ENCODE peak calls at places on chromosomes 12 and 14, in six cellular contexts. D is HepG2, Y is colonic mucosa, W is HFF-Myc, O is neural progenitor cell, H is pancreas. L is an unnamed sample.

GRCh38 chr14:102525213-102526143 is 15.9 kb upstream of the ANKRD9 start:
- DNase-seq in D (peak), Y (peak), W (no peak), O (no peak), H (no peak), L (peak)

GRCh38 chr14:99344051-99344450 is 72.1 kb upstream of the BCL11B start:
- DNase-seq in D (no peak), Y (no peak), W (no peak), O (no peak), H (no peak), L (no peak)

GRCh38 chr14:46691819-46692218 is 40.2 kb upstream of the RPL10L start:
- DNase-seq in D (no peak), Y (no peak), W (no peak), O (no peak), H (no peak), L (no peak)

GRCh38 chr12:120367252-120367923 is 1.6 kb downstream of the MSI1 start:
- DNase-seq in D (no peak), Y (peak), W (no peak), O (peak), H (no peak), L (no peak)

GRCh38 chr12:12901158-12901791 is 9.9 kb downstream of the GPRC5A start:
- DNase-seq in D (peak), Y (peak), W (peak), O (peak), H (no peak), L (no peak)

GRCh38 chr14:85332401-85332800 is 197.5 kb upstream of the FLRT2 start:
- DNase-seq in D (no peak), Y (no peak), W (no peak), O (no peak), H (no peak), L (no peak)

GRCh38 chr12:15966426-15966825 is 55.3 kb downstream of the DERA start:
- DNase-seq in D (no peak), Y (no peak), W (no peak), O (no peak), H (no peak), L (no peak)

GRCh38 chr12:100982511-100983183 is 188.1 kb downstream of the ANO4 start:
- DNase-seq in D (no peak), Y (no peak), W (no peak), O (no peak), H (no peak), L (no peak)

GRCh38 chr12:128737292-128737966 is 86.3 kb downstream of the SLC15A4 start:
- DNase-seq in D (no peak), Y (no peak), W (no peak), O (no peak), H (no peak), L (no peak)

GRCh38 chr14:67517083-67517482 is 16.0 kb upstream of the PLEKHH1 start:
- DNase-seq in D (no peak), Y (no peak), W (no peak), O (peak), H (peak), L (no peak)

GRCh38 chr12:34526946-34527345 is 504.6 kb downstream of the ALG10 start:
- DNase-seq in D (no peak), Y (no peak), W (no peak), O (no peak), H (no peak), L (no peak)

GRCh38 chr12:20404576-20405346 is 36.4 kb downstream of the PDE3A start:
- DNase-seq in D (no peak), Y (no peak), W (peak), O (no peak), H (no peak), L (no peak)

GRCh38 chr12:1811948-1812291 is 8.4 kb upstream of the LRTM2 start:
- DNase-seq in D (no peak), Y (no peak), W (no peak), O (no peak), H (no peak), L (no peak)

GRCh38 chr14:42779024-42779423 is 1172.3 kb downstream of the LRFN5 start:
- DNase-seq in D (no peak), Y (no peak), W (peak), O (no peak), H (no peak), L (no peak)

GRCh38 chr14:82067221-82067620 is 533.6 kb upstream of the SEL1L start:
- DNase-seq in D (no peak), Y (no peak), W (no peak), O (peak), H (no peak), L (no peak)

GRCh38 chr12:42679402-42679801 is 89.9 kb upstream of the PRICKLE1 start:
- DNase-seq in D (no peak), Y (no peak), W (peak), O (no peak), H (no peak), L (no peak)

GRCh38 chr14:30960216-30960615 is 65.2 kb upstream of the AP4S1 start:
- DNase-seq in D (no peak), Y (no peak), W (no peak), O (no peak), H (no peak), L (no peak)

GRCh38 chr12:15752780-15753179 is 36.4 kb downstream of the EPS8 start:
- DNase-seq in D (no peak), Y (no peak), W (no peak), O (no peak), H (no peak), L (no peak)

GRCh38 chr12:1916396-1917171 is 1.9 kb downstream of the CACNA2D4 start:
- DNase-seq in D (no peak), Y (peak), W (no peak), O (no peak), H (peak), L (no peak)

GRCh38 chr12:112524676-112525425 is 106.1 kb downstream of the PTPN11 start:
- DNase-seq in D (no peak), Y (no peak), W (peak), O (no peak), H (no peak), L (no peak)

GRCh38 chr14:71243697-71244096 is 336.4 kb downstream of the PCNX1 start:
- DNase-seq in D (no peak), Y (no peak), W (no peak), O (no peak), H (no peak), L (no peak)

GRCh38 chr12:79006306-79006705 is 141.7 kb downstream of the SYT1 start:
- DNase-seq in D (no peak), Y (no peak), W (no peak), O (no peak), H (no peak), L (peak)

GRCh38 chr12:112978163-112979081 is at the start of gene OAS2:
- DNase-seq in D (peak), Y (peak), W (peak), O (peak), H (no peak), L (peak)

GRCh38 chr14:64465856-64466554 is 706 bp downstream of the AKAP5 start:
- DNase-seq in D (no peak), Y (peak), W (no peak), O (peak), H (no peak), L (no peak)

GRCh38 chr12:9367828-9368227 is 159.6 kb upstream of the PZP start:
- DNase-seq in D (no peak), Y (no peak), W (no peak), O (no peak), H (no peak), L (no peak)

GRCh38 chr14:72621387-72622065 is 272.4 kb downstream of the DPF3 start:
- DNase-seq in D (no peak), Y (peak), W (no peak), O (no peak), H (no peak), L (no peak)

GRCh38 chr12:23950011-23950774 is 723 bp upstream of the SOX5 start:
- DNase-seq in D (peak), Y (no peak), W (no peak), O (peak), H (no peak), L (no peak)

GRCh38 chr12:124752437-124753229 is 111.0 kb downstream of the SCARB1 start:
- DNase-seq in D (no peak), Y (no peak), W (no peak), O (no peak), H (no peak), L (no peak)

GRCh38 chr12:124750149-124750656 is 113.5 kb downstream of the SCARB1 start:
- DNase-seq in D (no peak), Y (no peak), W (no peak), O (no peak), H (no peak), L (no peak)

GRCh38 chr12:124749725-124750124 is 113.9 kb downstream of the SCARB1 start:
- DNase-seq in D (no peak), Y (no peak), W (no peak), O (no peak), H (no peak), L (no peak)

GRCh38 chr12:124751654-124752355 is 111.9 kb downstream of the SCARB1 start:
- DNase-seq in D (no peak), Y (no peak), W (no peak), O (no peak), H (no peak), L (no peak)

GRCh38 chr12:124750787-124751471 is 112.7 kb downstream of the SCARB1 start:
- DNase-seq in D (no peak), Y (no peak), W (no peak), O (peak), H (no peak), L (no peak)
- TF ChIP-seq CTCF in D (peak), Y (no peak), W (peak), O (peak), H (no peak), L (peak)

GRCh38 chr12:46774011-46774633 is 51.7 kb downstream of the SLC38A4 start:
- DNase-seq in D (no peak), Y (no peak), W (no peak), O (no peak), H (no peak), L (no peak)

GRCh38 chr12:46775796-46776195 is 50.0 kb downstream of the SLC38A4 start:
- DNase-seq in D (peak), Y (no peak), W (no peak), O (no peak), H (no peak), L (no peak)

GRCh38 chr12:46779879-46780278 is 45.9 kb downstream of the SLC38A4 start:
- DNase-seq in D (no peak), Y (no peak), W (no peak), O (no peak), H (no peak), L (no peak)

GRCh38 chr12:46777587-46777986 is 48.2 kb downstream of the SLC38A4 start:
- DNase-seq in D (no peak), Y (no peak), W (no peak), O (no peak), H (no peak), L (no peak)

DNA sequence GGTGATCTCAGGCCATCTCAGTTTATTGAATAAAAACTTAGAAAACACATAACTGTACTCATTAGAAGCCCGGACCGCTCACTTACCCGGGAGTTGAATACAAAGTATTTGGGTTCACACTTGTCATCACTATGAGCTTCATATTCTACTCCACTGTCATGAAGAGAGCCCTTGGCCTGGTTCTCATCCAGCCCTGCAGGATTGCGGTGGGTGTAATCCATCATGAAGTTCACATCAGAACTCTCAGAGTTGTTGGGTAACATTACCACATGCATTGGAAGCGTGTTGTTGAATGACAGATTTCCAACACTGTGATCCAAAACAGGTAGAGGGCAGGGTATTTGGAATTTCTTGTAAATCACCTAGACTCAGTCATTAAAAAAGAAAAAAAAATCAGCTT is 47.4 kb downstream of the SLC38A4 start:
- DNase-seq in D (no peak), Y (no peak), W (no peak), O (no peak), H (no peak), L (no peak)
- H3K4me3 ChIP-seq in D (no peak), Y (no peak), W (no peak), O (no peak), H (no peak), L (no peak)

GRCh38 chr12:54956818-54957641 is 27.5 kb downstream of the TESPA1 start:
- DNase-seq in D (no peak), Y (no peak), W (no peak), O (peak), H (no peak), L (no peak)

GRCh38 chr12:54956322-54956721 is 28.2 kb downstream of the TESPA1 start:
- DNase-seq in D (no peak), Y (no peak), W (no peak), O (no peak), H (no peak), L (no peak)

GRCh38 chr12:54961190-54961589 is 23.4 kb downstream of the TESPA1 start:
- DNase-seq in D (no peak), Y (no peak), W (no peak), O (no peak), H (no peak), L (no peak)

GRCh38 chr12:54959291-54960018 is 25.1 kb downstream of the TESPA1 start:
- DNase-seq in D (no peak), Y (no peak), W (no peak), O (no peak), H (no peak), L (peak)

DNA sequence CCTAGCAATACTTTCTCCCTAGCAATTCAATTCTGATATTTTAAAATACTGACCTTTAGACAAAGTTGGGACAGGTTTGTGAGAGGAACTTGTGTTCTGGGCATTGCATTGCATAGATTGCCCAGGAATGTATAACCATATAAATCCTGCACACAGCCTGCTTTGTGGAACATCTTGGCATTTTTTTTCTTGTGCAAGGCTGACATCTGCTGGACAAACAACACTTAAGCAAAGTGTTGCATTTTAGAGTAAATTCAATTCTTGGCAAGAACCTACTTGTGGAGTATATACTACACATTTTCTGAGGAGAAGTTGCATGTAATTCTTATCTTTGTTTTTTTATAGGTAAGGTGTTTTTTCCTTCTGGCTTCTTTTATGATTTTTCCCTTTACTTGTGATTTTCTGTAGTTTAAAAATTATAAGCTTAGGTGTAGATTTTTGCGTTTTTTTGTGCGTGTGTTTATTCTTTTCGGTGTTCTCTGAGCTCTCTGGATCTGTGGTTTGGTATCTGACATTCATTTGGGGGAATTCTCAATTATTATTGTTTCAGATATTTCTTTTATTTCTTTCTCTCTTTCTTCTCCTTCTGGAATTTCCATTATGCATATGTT is 26.4 kb downstream of the TESPA1 start:
- DNase-seq in D (peak), Y (peak), W (peak), O (peak), H (no peak), L (peak)
- TF ChIP-seq CTCF in D (peak), Y (peak), W (peak), O (peak), H (peak), L (peak)

GRCh38 chr12:52488736-52489135 is 4.3 kb downstream of the KRT6A start:
- DNase-seq in D (no peak), Y (no peak), W (no peak), O (no peak), H (no peak), L (no peak)
- H3K4me3 ChIP-seq in D (no peak), Y (no peak), W (no peak), O (no peak), H (no peak), L (no peak)

GRCh38 chr14:73661872-73662271 is 17.1 kb downstream of the DNAL1 start:
- DNase-seq in D (no peak), Y (no peak), W (no peak), O (no peak), H (no peak), L (no peak)

GRCh38 chr14:73660511-73660910 is 15.7 kb downstream of the DNAL1 start:
- DNase-seq in D (no peak), Y (no peak), W (no peak), O (no peak), H (no peak), L (no peak)

GRCh38 chr14:73663548-73664212 is 18.9 kb downstream of the DNAL1 start:
- DNase-seq in D (peak), Y (no peak), W (no peak), O (no peak), H (no peak), L (peak)

GRCh38 chr14:73665130-73665529 is 20.3 kb downstream of the DNAL1 start:
- DNase-seq in D (no peak), Y (no peak), W (no peak), O (no peak), H (no peak), L (no peak)

GRCh38 chr14:73662439-73663056 is 17.8 kb downstream of the DNAL1 start:
- DNase-seq in D (peak), Y (peak), W (peak), O (peak), H (no peak), L (no peak)
- TF ChIP-seq CTCF in D (peak), Y (no peak), W (peak), O (no peak), H (no peak), L (no peak)

DNA sequence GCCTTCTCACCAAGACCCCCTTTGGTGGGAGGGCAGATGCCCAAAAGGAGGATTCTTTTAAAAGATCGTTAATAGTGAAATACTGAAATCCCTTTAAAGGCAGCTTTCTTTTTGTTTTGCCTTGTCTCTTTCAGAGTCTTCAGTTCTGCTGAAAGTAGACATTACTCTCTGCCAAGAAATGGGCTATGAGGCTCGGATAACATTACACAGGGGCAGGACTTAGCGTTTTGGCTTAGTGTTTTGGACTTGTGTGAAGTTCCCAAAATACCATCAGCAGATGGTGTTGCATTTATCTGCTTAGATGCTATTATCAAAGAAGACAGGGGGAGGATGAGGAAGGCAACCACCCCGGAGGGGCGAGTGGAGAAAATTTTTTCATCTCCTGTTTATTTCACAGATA is 88.3 kb upstream of the METAP2 start:
- DNase-seq in D (no peak), Y (no peak), W (no peak), O (no peak), H (no peak), L (no peak)
- H3K4me3 ChIP-seq in D (no peak), Y (no peak), W (peak), O (no peak), H (no peak), L (no peak)

GRCh38 chr12:56601503-56601902 is 28.6 kb downstream of the BAZ2A start:
- DNase-seq in D (no peak), Y (peak), W (no peak), O (no peak), H (no peak), L (peak)
- TF ChIP-seq CTCF in D (peak), Y (no peak), W (peak), O (peak), H (no peak), L (peak)

GRCh38 chr14:39108791-39109190 is 5.3 kb upstream of the GEMIN2 start:
- DNase-seq in D (no peak), Y (no peak), W (no peak), O (no peak), H (no peak), L (no peak)
- H3K4me3 ChIP-seq in D (no peak), Y (no peak), W (no peak), O (no peak), H (no peak), L (no peak)

DNA sequence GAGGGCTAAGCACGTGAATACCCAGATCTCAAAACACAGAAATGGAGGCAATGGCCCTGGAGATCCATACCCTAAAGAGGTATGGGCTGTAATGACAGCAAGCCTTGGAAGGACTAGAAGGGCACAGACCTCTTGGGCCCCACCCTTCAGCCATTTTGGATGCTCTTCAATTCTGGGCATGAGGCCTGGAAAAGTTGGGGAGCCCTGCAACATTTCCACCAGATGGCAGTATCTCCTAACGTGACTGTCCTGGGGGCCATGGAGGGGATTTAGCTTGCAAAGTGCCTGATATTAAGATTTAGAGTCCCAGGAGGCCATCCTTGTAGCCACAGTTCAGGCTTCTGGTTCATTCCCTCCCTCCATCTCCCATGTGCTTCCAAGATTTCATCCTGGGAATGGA is 30.2 kb downstream of the KCNA5 start:
- DNase-seq in D (no peak), Y (no peak), W (no peak), O (peak), H (no peak), L (peak)
- TF ChIP-seq CTCF in D (peak), Y (no peak), W (peak), O (peak), H (no peak), L (peak)